ENCODE peak calls at places on chromosomes 6 and 20, in four cellular contexts. One of them, this sample, is unnamed.

GRCh38 chr6:70622426-70622825 is 45.3 kb upstream of the SMAP1 start:
- DNase-seq in A549: no peak
- DNase-seq in IMR-90: no peak
- DNase-seq in HepG2: no peak
- DNase-seq in this sample: no peak

GRCh38 chr6:156396068-156396771 is 381.0 kb upstream of the ARID1B start:
- DNase-seq in A549: no peak
- DNase-seq in IMR-90: no peak
- DNase-seq in HepG2: no peak
- DNase-seq in this sample: no peak

GRCh38 chr6:46925563-46926253 is 4.0 kb upstream of the ADGRF5 start:
- DNase-seq in A549: peak
- DNase-seq in IMR-90: peak
- DNase-seq in HepG2: peak
- DNase-seq in this sample: no peak

GRCh38 chr20:6818033-6818808 is 50.7 kb downstream of the BMP2 start:
- DNase-seq in A549: no peak
- DNase-seq in IMR-90: no peak
- DNase-seq in HepG2: no peak
- DNase-seq in this sample: no peak

GRCh38 chr6:151109361-151109760 is 130.4 kb upstream of the AKAP12 start:
- DNase-seq in A549: no peak
- DNase-seq in IMR-90: peak
- DNase-seq in HepG2: no peak
- DNase-seq in this sample: no peak

GRCh38 chr20:32527052-32527446 is 58.1 kb downstream of the NOL4L start:
- DNase-seq in A549: no peak
- DNase-seq in IMR-90: no peak
- DNase-seq in HepG2: no peak
- DNase-seq in this sample: no peak

GRCh38 chr6:33419580-33420492 is at the start of gene SYNGAP1:
- DNase-seq in A549: no peak
- DNase-seq in IMR-90: peak
- DNase-seq in HepG2: no peak
- DNase-seq in this sample: peak

GRCh38 chr6:108591040-108591816 is 30.5 kb downstream of the FOXO3 start:
- DNase-seq in A549: no peak
- DNase-seq in IMR-90: peak
- DNase-seq in HepG2: no peak
- DNase-seq in this sample: no peak

GRCh38 chr6:34202329-34203201 is 34.1 kb upstream of the HMGA1 start:
- DNase-seq in A549: peak
- DNase-seq in IMR-90: no peak
- DNase-seq in HepG2: no peak
- DNase-seq in this sample: no peak

GRCh38 chr20:2984956-2985661 is 58.3 kb upstream of the GNRH2 start:
- DNase-seq in A549: no peak
- DNase-seq in IMR-90: peak
- DNase-seq in HepG2: no peak
- DNase-seq in this sample: no peak

GRCh38 chr6:142756215-142756630 is 188.8 kb downstream of the HIVEP2 start:
- DNase-seq in A549: peak
- DNase-seq in IMR-90: peak
- DNase-seq in HepG2: peak
- DNase-seq in this sample: no peak

GRCh38 chr20:43979576-43979975 is 64.9 kb downstream of the TOX2 start:
- DNase-seq in A549: no peak
- DNase-seq in IMR-90: no peak
- DNase-seq in HepG2: no peak
- DNase-seq in this sample: no peak

GRCh38 chr20:878511-879307 is 37.4 kb downstream of the ANGPT4 start:
- DNase-seq in A549: no peak
- DNase-seq in IMR-90: peak
- DNase-seq in HepG2: no peak
- DNase-seq in this sample: peak

GRCh38 chr20:3663031-3663701 is at the start of gene GFRA4:
- DNase-seq in A549: no peak
- DNase-seq in IMR-90: no peak
- DNase-seq in HepG2: no peak
- DNase-seq in this sample: peak

GRCh38 chr20:845967-846893 is 12.7 kb downstream of the FAM110A start:
- DNase-seq in A549: no peak
- DNase-seq in IMR-90: no peak
- DNase-seq in HepG2: no peak
- DNase-seq in this sample: no peak

GRCh38 chr6:67175091-67175490 is 1460.0 kb upstream of the ADGRB3 start:
- DNase-seq in A549: no peak
- DNase-seq in IMR-90: no peak
- DNase-seq in HepG2: no peak
- DNase-seq in this sample: no peak

GRCh38 chr20:63639093-63639860 is 12.4 kb upstream of the GMEB2 start:
- DNase-seq in A549: no peak
- DNase-seq in IMR-90: no peak
- DNase-seq in HepG2: no peak
- DNase-seq in this sample: no peak

GRCh38 chr6:88517737-88518136 is 351.6 kb upstream of the CNR1 start:
- DNase-seq in A549: no peak
- DNase-seq in IMR-90: no peak
- DNase-seq in HepG2: no peak
- DNase-seq in this sample: no peak

GRCh38 chr20:46027245-46027853 is 1.7 kb upstream of the SLC12A5 start:
- DNase-seq in A549: peak
- DNase-seq in IMR-90: peak
- DNase-seq in HepG2: peak
- DNase-seq in this sample: peak
- TF ChIP-seq MAZ in A549: no peak
- TF ChIP-seq MAZ in IMR-90: no peak
- TF ChIP-seq MAZ in HepG2: no peak
- TF ChIP-seq MAZ in this sample: no peak

GRCh38 chr6:166671434-166672061 is 44.5 kb upstream of the RPS6KA2 start:
- DNase-seq in A549: no peak
- DNase-seq in IMR-90: no peak
- DNase-seq in HepG2: no peak
- DNase-seq in this sample: no peak
- TF ChIP-seq MAZ in A549: no peak
- TF ChIP-seq MAZ in IMR-90: no peak
- TF ChIP-seq MAZ in HepG2: no peak
- TF ChIP-seq MAZ in this sample: no peak

GRCh38 chr6:37575221-37575620 is 75.5 kb upstream of the CCDC167 start:
- DNase-seq in A549: no peak
- DNase-seq in IMR-90: no peak
- DNase-seq in HepG2: no peak
- DNase-seq in this sample: no peak
- TF ChIP-seq MAZ in A549: no peak
- TF ChIP-seq MAZ in IMR-90: no peak
- TF ChIP-seq MAZ in HepG2: no peak
- TF ChIP-seq MAZ in this sample: no peak

GRCh38 chr6:132224943-132225342 is 176.3 kb downstream of the MOXD1 start:
- DNase-seq in A549: no peak
- DNase-seq in IMR-90: no peak
- DNase-seq in HepG2: no peak
- DNase-seq in this sample: no peak
- TF ChIP-seq MAZ in A549: no peak
- TF ChIP-seq MAZ in IMR-90: no peak
- TF ChIP-seq MAZ in HepG2: no peak
- TF ChIP-seq MAZ in this sample: no peak

GRCh38 chr6:117482240-117483003 is at the start of gene DCBLD1:
- DNase-seq in A549: peak
- DNase-seq in IMR-90: peak
- DNase-seq in HepG2: peak
- DNase-seq in this sample: peak

GRCh38 chr6:117483004-117483644 is 650 bp downstream of the DCBLD1 start:
- DNase-seq in A549: peak
- DNase-seq in IMR-90: peak
- DNase-seq in HepG2: peak
- DNase-seq in this sample: peak

GRCh38 chr6:117481926-117482239 is 591 bp upstream of the DCBLD1 start:
- DNase-seq in A549: no peak
- DNase-seq in IMR-90: no peak
- DNase-seq in HepG2: no peak
- DNase-seq in this sample: no peak

GRCh38 chr6:117480651-117481050 is 1.8 kb upstream of the DCBLD1 start:
- DNase-seq in A549: no peak
- DNase-seq in IMR-90: no peak
- DNase-seq in HepG2: peak
- DNase-seq in this sample: no peak

GRCh38 chr6:117481278-117481925 is 1.1 kb upstream of the DCBLD1 start:
- DNase-seq in A549: no peak
- DNase-seq in IMR-90: no peak
- DNase-seq in HepG2: peak
- DNase-seq in this sample: peak
- TF ChIP-seq MAZ in A549: no peak
- TF ChIP-seq MAZ in IMR-90: no peak
- TF ChIP-seq MAZ in HepG2: peak
- TF ChIP-seq MAZ in this sample: no peak